ENCODE peak calls at places on chromosome 15, in seven cellular contexts. S, J, K, L, D, Q and W are unnamed samples.

GRCh38 chr15:42215854-42216829 is 8.0 kb upstream of the VPS39 start:
- DNase-seq in J (no peak), D (no peak), K (no peak), Q (no peak), S (no peak), L (no peak), W (no peak)

GRCh38 chr15:43286074-43286473 is 19.3 kb upstream of the TGM5 start:
- DNase-seq in J (no peak), Q (no peak), D (no peak), S (no peak), L (no peak), K (no peak), W (peak; percentile 52)

GRCh38 chr15:80840173-80841130 is 61.3 kb downstream of the CEMIP start:
- DNase-seq in S (no peak), Q (peak; percentile 39), K (no peak), J (no peak), L (no peak), D (no peak), W (no peak)

GRCh38 chr15:85406916-85407315 is 26.5 kb downstream of the AKAP13 start:
- DNase-seq in K (no peak), L (no peak), J (no peak), Q (no peak), D (no peak), S (no peak), W (no peak)

GRCh38 chr15:42155546-42156265 is 730 bp downstream of the PLA2G4F start:
- DNase-seq in J (no peak), Q (peak; percentile 82), L (no peak), K (peak; percentile 86), D (no peak), S (peak; percentile 83), W (no peak)

GRCh38 chr15:75573643-75574384 is 5.3 kb downstream of the PTPN9 start:
- DNase-seq in J (no peak), D (no peak), L (no peak), S (no peak), K (no peak), Q (no peak), W (no peak)

GRCh38 chr15:63041982-63042878 is at the start of gene TPM1:
- DNase-seq in D (no peak), Q (peak; percentile 92), S (no peak), L (no peak), K (no peak), J (peak; percentile 72), W (peak; percentile 95)

GRCh38 chr15:34241376-34242350 is 16.8 kb downstream of the EMC4 start:
- DNase-seq in Q (no peak), K (no peak), D (peak; percentile 12), S (peak; percentile 57), L (no peak), J (peak; percentile 23), W (no peak)

GRCh38 chr15:22949074-22949547 is 31.1 kb downstream of the CYFIP1 start:
- DNase-seq in D (no peak), J (no peak), Q (peak; percentile 61), L (no peak), S (no peak), K (no peak), W (peak; percentile 84)

GRCh38 chr15:101615414-101615985 is 36.7 kb downstream of the TM2D3 start:
- DNase-seq in D (no peak), J (no peak), K (no peak), Q (no peak), L (no peak), S (no peak), W (no peak)

GRCh38 chr15:41501961-41502786 is 8.5 kb downstream of the ITPKA start:
- DNase-seq in Q (no peak), D (peak; percentile 46), L (no peak), J (no peak), K (no peak), S (no peak), W (no peak)

GRCh38 chr15:78840661-78841060 is 29.4 kb upstream of the ADAMTS7 start:
- DNase-seq in S (no peak), K (no peak), J (no peak), L (no peak), Q (no peak), D (no peak), W (peak; percentile 80)

GRCh38 chr15:63111481-63111880 is 10.2 kb upstream of the LACTB start:
- DNase-seq in K (no peak), D (no peak), Q (no peak), L (no peak), J (no peak), S (no peak), W (no peak)

GRCh38 chr15:43376017-43376705 is 5.3 kb downstream of the TUBGCP4 start:
- DNase-seq in S (peak; percentile 23), D (peak; percentile 16), L (peak; percentile 6), Q (peak; percentile 28), J (peak; percentile 20), K (no peak), W (no peak)

GRCh38 chr15:39172380-39173281 is 408.2 kb upstream of the THBS1 start:
- DNase-seq in J (no peak), D (no peak), L (no peak), S (peak; percentile 6), Q (no peak), K (no peak), W (no peak)

GRCh38 chr15:24954783-24955548 is at the start of the genes SNRPN and SNURF:
- DNase-seq in D (peak; percentile 63), K (no peak), L (peak; percentile 29), J (peak; percentile 53), S (peak; percentile 60), Q (peak; percentile 79), W (peak; percentile 87)

GRCh38 chr15:52255008-52255407 is 40.6 kb downstream of the MYO5C start:
- DNase-seq in S (no peak), K (no peak), Q (no peak), L (no peak), D (no peak), J (no peak), W (no peak)

GRCh38 chr15:47861186-47861585 is 143.9 kb downstream of the SEMA6D start:
- DNase-seq in S (no peak), K (no peak), J (no peak), L (no peak), D (no peak), Q (no peak), W (no peak)

GRCh38 chr15:98817745-98818144 is 169.4 kb downstream of the IGF1R start:
- DNase-seq in S (no peak), L (no peak), D (no peak), K (no peak), J (no peak), Q (no peak), W (no peak)

GRCh38 chr15:67839358-67839928 is 402 bp downstream of the RNU6-1 start:
- DNase-seq in L (no peak), S (peak; percentile 51), Q (no peak), D (no peak), K (no peak), J (no peak), W (no peak)

GRCh38 chr15:68203956-68204355 is 1.2 kb downstream of the CALML4 start:
- DNase-seq in J (no peak), K (no peak), L (no peak), Q (peak; percentile 25), D (no peak), S (no peak), W (peak; percentile 50)

GRCh38 chr15:99427210-99427609 is 138.6 kb upstream of the MEF2A start:
- DNase-seq in Q (no peak), J (no peak), L (no peak), D (no peak), K (peak; percentile 24), S (no peak), W (no peak)

GRCh38 chr15:28122038-28122949 is 23.2 kb upstream of the OCA2 start:
- DNase-seq in Q (no peak), D (no peak), L (no peak), K (peak; percentile 83), S (no peak), J (no peak), W (no peak)

GRCh38 chr15:34999906-35000305 is 11.8 kb upstream of the ZNF770 start:
- DNase-seq in L (no peak), K (no peak), J (no peak), Q (no peak), S (no peak), D (no peak), W (no peak)

GRCh38 chr15:33852094-33852493 is 116.2 kb upstream of the CHRM5 start:
- DNase-seq in S (no peak), J (no peak), L (no peak), Q (no peak), K (no peak), D (no peak), W (no peak)

GRCh38 chr15:67093146-67093874 is 27.9 kb downstream of the SMAD3 start:
- DNase-seq in Q (no peak), D (no peak), K (no peak), L (no peak), S (no peak), J (no peak), W (no peak)

GRCh38 chr15:53351373-53351772 is 408.1 kb downstream of the WDR72 start:
- DNase-seq in J (no peak), S (no peak), L (no peak), Q (no peak), K (no peak), D (no peak), W (no peak)

GRCh38 chr15:80567721-80568157 is 127.4 kb upstream of the ABHD17C start:
- DNase-seq in Q (no peak), S (peak; percentile 71), K (no peak), L (no peak), J (peak; percentile 67), D (no peak), W (peak; percentile 65)

GRCh38 chr15:71114066-71114680 is 1.1 kb upstream of the THSD4 start:
- DNase-seq in L (no peak), D (no peak), S (no peak), K (no peak), J (no peak), Q (no peak), W (no peak)

GRCh38 chr15:39239562-39239961 is 341.3 kb upstream of the THBS1 start:
- DNase-seq in J (peak; percentile 14), D (no peak), S (no peak), K (no peak), L (no peak), Q (no peak), W (no peak)

GRCh38 chr15:53759333-53759975 is at the start of gene WDR72:
- DNase-seq in L (no peak), K (no peak), D (no peak), S (peak; percentile 37), J (no peak), Q (peak; percentile 45), W (no peak)